ENCODE peak calls at places on chromosomes 5 and 9, in four cellular contexts. Q is sigmoid colon, U is HCT116, Z is left ventricle myocardium inferior. I is an unnamed sample. For H3K27me3, the result is how much of the 10 kb centered on the place peaks cover.

GRCh38 chr5:116799401-116799800 is 224.8 kb upstream of the SEMA6A start:
- DNase-seq in Q (no peak), U (no peak), Z (no peak), I (no peak)

GRCh38 chr5:26847041-26847736 is 191.2 kb downstream of the CDH9 start:
- DNase-seq in Q (no peak), Z (no peak), U (no peak), I (peak)

GRCh38 chr5:37837101-37838032 is 2.5 kb downstream of the GDNF start:
- DNase-seq in Z (peak), Q (peak), U (peak), I (peak)

GRCh38 chr5:169404223-169404622 is 103.3 kb upstream of the SLIT3 start:
- DNase-seq in Z (no peak), Q (no peak), U (no peak), I (no peak)

GRCh38 chr5:137867664-137868063 is at the start of gene MYOT:
- DNase-seq in Z (no peak), Q (no peak), U (no peak), I (no peak)

GRCh38 chr5:78731884-78732283 is 83.3 kb upstream of the LHFPL2 start:
- DNase-seq in U (no peak), Z (no peak), Q (no peak), I (peak)

GRCh38 chr5:56148453-56148971 is 84.6 kb downstream of the ANKRD55 start:
- DNase-seq in U (no peak), Z (no peak), Q (no peak), I (no peak)

GRCh38 chr9:117189121-117189520 is 225.7 kb downstream of the ASTN2 start:
- DNase-seq in U (no peak), Z (no peak), Q (no peak), I (no peak)

GRCh38 chr5:68544656-68545565 is 329.4 kb downstream of the PIK3R1 start:
- DNase-seq in Z (no peak), Q (no peak), U (no peak), I (no peak)

GRCh38 chr9:13513710-13514444 is 234.4 kb upstream of the MPDZ start:
- DNase-seq in Q (no peak), Z (no peak), U (no peak), I (no peak)

GRCh38 chr9:71763752-71764332 is 4.5 kb downstream of the CEMIP2 start:
- DNase-seq in Q (no peak), Z (no peak), U (no peak), I (peak)

GRCh38 chr5:157116483-157116954 is 7.7 kb upstream of the HAVCR2 start:
- DNase-seq in U (no peak), Q (no peak), Z (no peak), I (no peak)

GRCh38 chr9:131709741-131710499 is 30.0 kb downstream of the RAPGEF1 start:
- DNase-seq in Q (no peak), Z (no peak), U (no peak), I (no peak)

GRCh38 chr5:54589786-54590185 is 72.2 kb downstream of the SNX18 start:
- DNase-seq in Z (no peak), Q (no peak), U (no peak), I (no peak)

GRCh38 chr5:10331341-10331796 is 22.1 kb upstream of the MARCHF6 start:
- DNase-seq in Z (peak), Q (peak), U (no peak), I (no peak)

GRCh38 chr5:178546675-178547033 is 43.5 kb downstream of the COL23A1 start:
- DNase-seq in Z (peak), Q (peak), U (no peak), I (no peak)

GRCh38 chr5:57033103-57033502 is 81.2 kb upstream of the MIER3 start:
- DNase-seq in Q (no peak), Z (no peak), U (peak), I (peak)

GRCh38 chr9:110109331-110110110 is 98.4 kb downstream of the C9orf152 start:
- DNase-seq in Z (no peak), U (no peak), Q (no peak), I (peak)

GRCh38 chr9:134049236-134049635 is 18.6 kb downstream of the BRD3 start:
- DNase-seq in Q (no peak), Z (peak), U (no peak), I (no peak)

GRCh38 chr9:104968025-104968982 is 40.3 kb upstream of the ABCA1 start:
- DNase-seq in Q (peak), U (peak), Z (peak), I (peak)

GRCh38 chr5:133423618-133424282 is 188.6 kb downstream of the FSTL4 start:
- DNase-seq in Z (peak), Q (no peak), U (peak), I (no peak)

GRCh38 chr9:130426883-130427282 is 17.9 kb upstream of the ASS1 start:
- DNase-seq in Q (no peak), U (no peak), Z (no peak), I (peak)

GRCh38 chr9:105138306-105138801 is 106.1 kb upstream of the SLC44A1 start:
- DNase-seq in Q (peak), U (no peak), Z (peak), I (peak)

GRCh38 chr5:54718647-54719046 is 201.1 kb downstream of the SNX18 start:
- DNase-seq in Z (peak), Q (no peak), U (no peak), I (no peak)

GRCh38 chr5:172451771-172452197 is 2.5 kb downstream of the SH3PXD2B start:
- DNase-seq in Q (peak), U (no peak), Z (no peak), I (no peak)

GRCh38 chr5:160129841-160130240 is 10.6 kb upstream of the PWWP2A start:
- DNase-seq in Z (no peak), Q (no peak), U (no peak), I (no peak)

GRCh38 chr9:138100711-138101349 is 223.2 kb downstream of the CACNA1B start:
- DNase-seq in Q (no peak), U (no peak), Z (no peak), I (no peak)

GRCh38 chr5:126868961-126869451 is 92.1 kb downstream of the LMNB1 start:
- DNase-seq in Z (no peak), Q (no peak), U (no peak), I (no peak)

GRCh38 chr9:26334709-26335108 is 557.9 kb downstream of the CAAP1 start:
- DNase-seq in U (no peak), Z (no peak), Q (no peak), I (no peak)
- H3K27ac ChIP-seq in U (no peak), Z (no peak), Q (no peak), I (no peak)

GRCh38 chr5:139845846-139846681 is 50.5 kb downstream of the PSD2 start:
- DNase-seq in U (no peak), Z (no peak), Q (no peak), I (no peak)

GRCh38 chr5:139842321-139842720 is 46.7 kb downstream of the PSD2 start:
- DNase-seq in U (no peak), Q (peak), Z (no peak), I (no peak)

GRCh38 chr5:139847091-139847490 is 51.5 kb downstream of the PSD2 start:
- DNase-seq in Q (no peak), U (no peak), Z (no peak), I (no peak)

GRCh38 chr5:139843991-139844390 is 48.4 kb downstream of the PSD2 start:
- DNase-seq in Q (no peak), U (no peak), Z (no peak), I (no peak)

DNA sequence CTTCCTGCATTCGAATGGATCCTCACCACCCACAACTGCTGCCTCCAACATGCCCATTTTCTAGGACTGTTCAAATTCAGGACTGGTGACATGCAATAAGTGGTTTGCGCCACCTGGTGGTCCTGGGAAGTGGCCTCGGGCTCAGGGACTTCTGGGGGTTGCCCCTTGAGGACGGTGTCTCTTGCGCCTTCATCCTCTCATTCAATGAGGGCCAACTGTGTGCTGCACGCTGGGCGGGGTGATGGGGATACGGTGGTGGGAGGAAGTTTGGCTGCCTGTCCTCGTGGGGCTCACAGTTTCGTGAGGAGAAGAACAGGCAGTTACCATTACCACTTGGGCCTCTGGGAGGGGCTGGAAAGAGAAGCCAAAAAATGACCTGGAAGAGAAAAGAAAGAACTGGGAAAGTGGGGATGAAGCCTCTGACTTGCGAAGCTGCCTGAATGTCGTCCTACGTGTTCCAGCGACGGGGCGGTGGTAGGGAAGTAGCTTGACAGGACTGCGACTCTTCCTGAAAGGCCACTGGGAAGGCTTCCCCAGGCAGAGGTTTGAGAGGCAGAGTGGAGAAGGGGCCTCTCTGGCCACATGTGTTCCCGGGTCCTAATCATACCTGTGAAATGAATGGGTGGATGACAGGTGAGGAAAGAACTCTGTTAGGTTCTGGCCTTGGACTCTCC is 49.0 kb downstream of the PSD2 start:
- DNase-seq in Q (peak), Z (peak), U (peak), I (peak)
- H3K27me3 ChIP-seq in Q (under half), Z (under half), U (under half), I (under half)

DNA sequence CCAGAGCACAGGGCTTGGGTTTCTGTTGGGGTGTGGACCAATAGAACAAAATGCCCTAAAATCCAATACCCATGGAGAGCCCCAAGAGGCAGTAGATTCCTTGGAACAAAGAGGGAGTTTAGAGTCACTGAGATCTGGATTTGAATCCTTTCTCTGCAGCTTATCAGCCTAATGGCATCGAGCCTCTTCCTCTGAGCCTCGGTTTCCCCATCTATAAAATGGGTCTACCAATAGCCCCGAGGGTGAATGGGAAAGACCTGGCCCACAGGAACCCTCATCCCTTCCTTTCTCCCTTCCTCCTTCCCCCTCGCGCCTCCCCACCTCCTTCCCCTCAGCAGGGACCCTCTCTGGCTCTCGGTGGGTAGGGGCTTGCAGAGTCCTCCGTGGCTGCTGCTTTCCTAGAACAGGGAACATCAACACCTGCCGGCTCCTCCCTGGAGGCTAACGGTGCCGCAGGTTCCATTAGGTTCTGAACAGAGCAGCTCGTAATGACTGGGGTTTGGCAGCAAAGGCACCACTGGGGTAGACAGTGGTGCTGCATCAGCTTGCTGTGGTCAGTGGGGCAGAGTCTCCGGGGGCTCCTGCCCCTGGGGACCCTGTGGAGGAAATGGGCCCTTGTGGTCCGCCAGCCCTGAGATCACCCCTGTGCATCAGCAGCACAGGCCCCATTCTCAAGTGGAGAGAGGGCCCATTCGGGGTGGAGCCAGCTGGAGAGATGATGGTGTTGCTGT is 40.3 kb downstream of the NEK6 start:
- DNase-seq in U (no peak), Z (no peak), Q (no peak), I (no peak)
- H3K27ac ChIP-seq in U (peak), Z (peak), Q (peak), I (no peak)

GRCh38 chr9:121182976-121183375 is 18.7 kb downstream of the RAB14 start:
- DNase-seq in U (no peak), Z (no peak), Q (no peak), I (no peak)

GRCh38 chr9:121183666-121184423 is 17.8 kb downstream of the RAB14 start:
- DNase-seq in Z (no peak), Q (no peak), U (no peak), I (no peak)

GRCh38 chr9:121179930-121180681 is 21.6 kb downstream of the RAB14 start:
- DNase-seq in Q (no peak), U (no peak), Z (no peak), I (no peak)

GRCh38 chr9:121182437-121182836 is 19.2 kb downstream of the RAB14 start:
- DNase-seq in Q (no peak), U (no peak), Z (no peak), I (no peak)

DNA sequence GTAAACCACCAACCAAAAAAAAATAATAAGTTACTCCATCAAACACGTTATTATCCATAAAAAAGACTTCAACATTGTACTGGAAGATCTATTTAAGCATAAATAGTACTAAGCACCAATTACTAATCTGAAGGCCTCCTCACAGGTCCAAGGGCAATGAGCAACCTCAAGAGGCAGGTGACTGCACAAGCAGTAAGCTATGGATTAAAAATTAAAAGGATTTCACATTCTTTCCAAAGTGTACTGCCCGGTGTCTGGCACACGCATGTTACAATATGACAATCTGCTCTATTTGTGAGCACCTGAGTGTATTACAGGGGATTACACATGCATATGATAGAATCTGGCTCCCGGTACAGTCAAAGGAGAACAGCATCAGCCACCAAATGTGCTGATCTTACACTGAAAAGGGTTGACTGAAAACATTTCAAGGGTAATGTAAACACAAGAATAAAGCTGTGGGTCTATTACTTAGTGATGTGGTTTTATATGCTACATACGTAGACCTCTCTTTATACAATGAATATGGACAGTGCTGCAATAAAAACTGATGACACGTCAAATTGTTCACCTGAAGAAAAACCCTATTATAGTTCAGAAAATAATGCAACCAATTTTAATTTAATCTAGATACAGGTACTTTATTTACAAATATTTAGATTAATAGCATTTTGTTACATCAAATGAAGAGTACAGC is 22.8 kb downstream of the RAB14 start:
- DNase-seq in Q (no peak), U (no peak), Z (no peak), I (no peak)
- H3K27me3 ChIP-seq in Q (under half), U (under half), Z (under half), I (under half)

DNA sequence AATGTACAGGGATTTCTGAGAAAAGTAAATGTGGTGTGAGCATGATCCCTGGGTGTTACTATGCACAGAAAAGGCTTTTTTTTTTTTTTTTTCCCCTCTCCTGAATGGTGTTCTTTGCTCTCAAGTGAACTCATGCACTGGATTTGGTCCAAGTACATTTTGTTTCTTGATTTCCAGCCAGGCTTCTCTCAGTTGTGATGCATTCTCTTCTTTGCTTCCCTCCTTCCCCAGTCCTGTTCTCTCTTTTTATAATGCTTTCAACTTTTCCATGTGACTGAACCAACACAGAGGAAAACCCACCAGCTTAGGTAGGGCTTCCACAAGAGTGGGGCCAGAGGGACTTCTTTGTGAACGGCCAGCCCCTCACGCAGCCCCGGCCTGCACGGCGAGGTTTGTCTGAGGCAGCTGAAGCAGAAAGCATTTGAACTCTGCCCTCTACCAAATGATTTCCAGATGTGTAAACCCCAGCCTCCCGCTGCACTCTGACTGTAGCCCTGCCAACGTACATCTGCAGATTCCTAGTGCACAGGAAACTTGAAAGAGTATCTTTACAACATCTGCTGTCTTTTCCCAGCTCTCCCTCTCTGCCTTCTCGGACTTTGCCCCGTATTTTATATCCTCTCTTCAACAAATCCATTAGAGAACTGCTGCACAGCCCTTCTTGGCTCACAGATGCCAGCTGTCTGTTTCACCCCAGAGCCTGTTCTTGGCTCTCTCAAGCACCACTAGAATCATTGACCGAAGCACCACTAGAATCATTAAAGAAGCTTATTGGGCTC is 71.8 kb upstream of the CD180 start:
- DNase-seq in Q (peak), Z (peak), U (no peak), I (no peak)
- H3K27ac ChIP-seq in Q (peak), Z (peak), U (no peak), I (no peak)

GRCh38 chr5:73119492-73120157 is 750 bp upstream of the TMEM171 start:
- DNase-seq in Q (no peak), U (no peak), Z (no peak), I (peak)

GRCh38 chr5:73122875-73123810 is 2.8 kb downstream of the TMEM171 start:
- DNase-seq in Q (no peak), U (no peak), Z (no peak), I (no peak)

GRCh38 chr5:73118331-73119011 is 1.9 kb upstream of the TMEM171 start:
- DNase-seq in Q (no peak), Z (no peak), U (no peak), I (no peak)

GRCh38 chr5:73121109-73121443 is 701 bp downstream of the TMEM171 start:
- DNase-seq in Q (no peak), Z (no peak), U (no peak), I (peak)

GRCh38 chr5:73120222-73121108 is at the start of gene TMEM171:
- DNase-seq in U (peak), Z (no peak), Q (no peak), I (peak)
- H3K27me3 ChIP-seq in U (under half), Z (half or more), Q (under half), I (under half)

GRCh38 chr9:114953917-114954316 is 23.5 kb upstream of the TNFSF8 start:
- DNase-seq in Z (no peak), U (no peak), Q (no peak), I (peak)
- H3K27ac ChIP-seq in Z (peak), U (no peak), Q (peak), I (no peak)

DNA sequence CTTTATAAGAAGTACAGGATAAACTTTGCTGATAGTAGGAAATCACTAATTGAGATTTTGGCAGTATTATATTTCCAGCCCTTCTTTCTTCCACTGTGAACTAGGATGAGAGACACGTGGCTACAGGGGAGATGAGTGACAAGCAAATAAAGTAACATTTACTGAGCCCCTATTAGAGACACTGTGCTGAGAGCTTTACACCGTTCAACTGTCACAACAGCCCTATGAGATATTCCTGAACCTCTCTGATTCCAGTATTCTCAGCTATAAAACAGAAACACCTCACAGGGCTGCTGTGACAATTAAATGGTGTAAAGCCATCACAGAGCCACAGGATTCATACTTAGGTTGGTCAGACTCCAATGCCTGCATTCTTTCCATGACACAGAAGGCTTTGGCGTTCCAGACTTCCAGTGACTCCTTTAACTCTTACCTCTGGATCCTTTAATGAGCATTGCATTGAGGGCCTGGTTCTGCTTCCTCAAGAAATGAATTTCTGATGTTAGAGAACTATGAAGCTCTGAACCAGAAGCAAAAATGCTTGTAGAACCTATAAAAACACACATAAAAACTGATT is 169.0 kb downstream of the CDK5RAP2 start:
- DNase-seq in Z (no peak), Q (no peak), U (no peak), I (no peak)
- H3K27me3 ChIP-seq in Z (under half), Q (under half), U (under half), I (under half)

I was measured in PC-9.